ENCODE peak calls at places on chromosomes 4 and X, in nine cellular contexts. U, V, B, N, C, Q, Z, H and D are unnamed samples.

GRCh38 chrX:139738581-139738980 is 30.6 kb upstream of the MCF2 start:
- DNase-seq in Q (peak; percentile 65), C (no peak), B (peak; percentile 7), U (no peak), Z (no peak), N (no peak), H (no peak), V (no peak), D (no peak)

GRCh38 chr4:158176108-158176507 is 3.3 kb upstream of the GASK1B start:
- DNase-seq in V (no peak), Z (no peak), C (no peak), B (no peak), Q (peak; percentile 78), N (no peak), U (no peak), H (no peak), D (no peak)

GRCh38 chr4:84085986-84086385 is 413.1 kb downstream of the NKX6-1 start:
- DNase-seq in Q (no peak), Z (no peak), U (no peak), B (no peak), V (no peak), H (no peak), C (no peak), N (no peak), D (peak; percentile 18)

GRCh38 chrX:39955621-39956020 is 142.1 kb downstream of the BCOR start:
- DNase-seq in C (no peak), V (no peak), Q (no peak), U (no peak), B (no peak), H (no peak), Z (no peak), N (no peak), D (no peak)

GRCh38 chr4:7752649-7753048 is 187.0 kb downstream of the AFAP1 start:
- DNase-seq in H (no peak), Q (no peak), V (no peak), N (no peak), Z (no peak), U (no peak), C (no peak), B (no peak), D (no peak)

GRCh38 chr4:98728433-98728832 is 70.0 kb upstream of the TSPAN5 start:
- DNase-seq in H (peak; percentile 28), V (no peak), Z (no peak), U (no peak), B (peak; percentile 95), Q (peak; percentile 85), N (no peak), C (no peak), D (no peak)

GRCh38 chrX:132272826-132273225 is 53.6 kb upstream of the RAP2C start:
- DNase-seq in B (no peak), C (no peak), U (no peak), N (no peak), Q (no peak), H (no peak), Z (no peak), V (no peak), D (no peak)

GRCh38 chr4:79317711-79318110 is 8.2 kb downstream of the NAA11 start:
- DNase-seq in V (no peak), B (no peak), C (no peak), H (no peak), Q (no peak), N (no peak), Z (no peak), U (no peak), D (no peak)

GRCh38 chr4:3875466-3875865 is 109.3 kb downstream of the ADRA2C start:
- DNase-seq in N (no peak), V (no peak), C (no peak), Q (no peak), U (no peak), Z (no peak), B (no peak), H (no peak), D (no peak)

GRCh38 chr4:98994474-98995182 is 893 bp upstream of the METAP1 start:
- DNase-seq in B (peak; percentile 9), H (no peak), U (no peak), Z (no peak), Q (no peak), V (peak; percentile 1), N (no peak), C (no peak), D (no peak)

GRCh38 chr4:176910646-176911045 is 117.9 kb upstream of the VEGFC start:
- DNase-seq in N (no peak), B (no peak), C (no peak), Z (no peak), Q (no peak), U (no peak), H (no peak), V (no peak), D (no peak)

GRCh38 chr4:39495446-39496208 is 31.6 kb downstream of the UGDH start:
- DNase-seq in Z (no peak), C (no peak), Q (peak; percentile 87), N (peak; percentile 16), H (no peak), B (no peak), V (peak; percentile 55), U (no peak), D (no peak)

GRCh38 chrX:135411893-135412292 is 9.9 kb upstream of the SMIM10L2A start:
- DNase-seq in H (no peak), U (no peak), C (no peak), V (peak; percentile 30), B (no peak), N (no peak), Z (no peak), Q (peak; percentile 61), D (no peak)

GRCh38 chrX:119218198-119218597 is 17.9 kb upstream of the PGRMC1 start:
- DNase-seq in Q (peak; percentile 60), Z (no peak), H (no peak), C (no peak), B (peak; percentile 31), N (no peak), V (no peak), U (no peak), D (no peak)

DNA sequence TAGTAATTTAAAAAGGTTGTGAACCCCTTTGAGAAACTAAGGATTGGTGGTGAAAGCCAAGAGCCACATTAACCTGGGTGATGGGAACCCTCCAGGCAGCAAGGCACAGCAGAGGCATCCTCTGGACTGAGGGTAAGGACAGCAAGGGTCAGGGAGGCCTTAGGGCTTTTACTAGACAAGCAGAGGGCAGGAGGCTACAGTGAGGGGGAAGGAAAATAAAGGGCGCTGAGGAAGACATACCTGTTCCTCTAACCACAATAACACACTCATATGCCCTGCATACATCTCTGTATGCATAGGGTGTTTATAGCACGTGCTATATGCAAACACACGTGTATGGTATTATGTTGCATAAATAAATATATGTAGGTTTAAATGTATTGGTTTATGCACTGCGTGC is 18.7 kb downstream of the GPM6B start:
- DNase-seq in B (no peak), Q (no peak), V (no peak), C (no peak), U (no peak), N (no peak), Z (no peak), H (no peak), D (no peak)
- TF ChIP-seq CTCF in B (no peak), Q (no peak), V (no peak), C (no peak), U (no peak), N (no peak), Z (no peak), H (no peak), D (no peak)

GRCh38 chrX:130091976-130092522 is 18.2 kb downstream of the ELF4 start:
- DNase-seq in U (peak; percentile 50), Z (no peak), H (no peak), Q (no peak), V (no peak), N (no peak), C (no peak), B (no peak), D (no peak)
- TF ChIP-seq CTCF in U (no peak), Z (no peak), H (no peak), Q (no peak), V (no peak), N (no peak), C (no peak), B (no peak), D (no peak)

DNA sequence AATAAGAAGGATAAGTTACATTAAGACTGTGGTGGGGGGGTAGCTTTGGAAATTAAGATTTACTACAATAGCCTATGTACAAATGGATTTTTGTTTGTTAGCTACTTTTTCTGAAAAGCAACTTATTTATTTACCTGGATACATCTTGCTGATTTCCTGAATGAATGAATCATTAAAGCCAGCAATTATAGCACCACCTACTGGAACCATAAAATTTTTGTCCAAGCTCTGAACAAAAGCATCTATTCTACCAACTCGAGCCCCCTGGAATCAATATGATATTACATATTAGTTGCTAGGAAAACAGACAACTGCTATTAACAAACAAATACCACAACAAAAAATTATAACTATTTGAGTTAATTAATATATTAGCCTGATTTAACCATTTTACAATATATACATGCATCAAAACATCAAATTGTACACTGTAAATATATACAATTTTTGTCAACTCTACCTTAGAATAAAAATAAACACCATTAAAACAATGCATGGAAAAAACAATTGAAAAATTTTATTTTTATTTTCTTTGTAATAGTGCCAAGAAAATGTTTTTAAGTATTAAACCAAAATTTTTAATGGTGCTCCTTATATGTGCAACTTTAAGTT is 15.3 kb downstream of the SEPSECS start:
- DNase-seq in U (no peak), B (peak; percentile 45), V (peak; percentile 10), H (no peak), C (no peak), Q (peak; percentile 61), Z (no peak), N (no peak), D (no peak)
- TF ChIP-seq CTCF in U (peak; percentile 43), B (peak; percentile 77), V (peak; percentile 62), H (peak; percentile 68), C (no peak), Q (peak; percentile 73), Z (peak; percentile 78), N (no peak), D (peak; percentile 70)

GRCh38 chrX:146224442-146224841 is 406.8 kb downstream of the SLITRK2 start:
- DNase-seq in C (no peak), H (no peak), B (no peak), N (no peak), V (no peak), Z (no peak), Q (peak; percentile 9), U (no peak), D (no peak)
- TF ChIP-seq CTCF in C (no peak), H (no peak), B (peak; percentile 29), N (no peak), V (no peak), Z (peak; percentile 61), Q (peak; percentile 35), U (no peak), D (no peak)

GRCh38 chrX:74015379-74016019 is 288.5 kb upstream of the ZCCHC13 start:
- DNase-seq in V (peak; percentile 76), N (peak; percentile 55), H (no peak), Q (peak; percentile 80), U (peak; percentile 0), Z (no peak), B (peak; percentile 85), C (peak; percentile 47), D (peak; percentile 16)
- TF ChIP-seq CTCF in V (peak; percentile 70), N (peak; percentile 20), H (peak; percentile 66), Q (peak; percentile 90), U (peak; percentile 63), Z (peak; percentile 97), B (peak; percentile 94), C (no peak), D (peak; percentile 63)

GRCh38 chrX:19630228-19630627 is 114.9 kb upstream of the MAP3K15 start:
- DNase-seq in Z (no peak), U (no peak), V (no peak), H (no peak), Q (no peak), N (no peak), C (no peak), B (no peak), D (no peak)
- TF ChIP-seq CTCF in Z (no peak), U (no peak), V (no peak), H (no peak), Q (no peak), N (no peak), C (no peak), B (no peak), D (no peak)